ENCODE peak calls at places on chromosomes 7 and 10, in six cellular contexts. O, C, Y, P, A and H are unnamed samples.

GRCh38 chr7:518630-519428 is 817 bp downstream of the PDGFA start:
- DNase-seq in O (no peak), C (peak), Y (peak), P (peak), A (no peak), H (peak)

GRCh38 chr7:140541513-140542192 is 62.3 kb upstream of the MKRN1 start:
- DNase-seq in O (peak), C (no peak), Y (peak), P (peak), A (peak), H (peak)

GRCh38 chr7:111018960-111019835 is 71.7 kb upstream of the LRRN3 start:
- DNase-seq in O (peak), C (no peak), Y (no peak), P (no peak), A (no peak), H (peak)

GRCh38 chr7:30917216-30917893 is 5.7 kb downstream of the AQP1 start:
- DNase-seq in O (no peak), C (no peak), Y (no peak), P (no peak), A (no peak), H (no peak)

GRCh38 chr10:75038335-75038734 is 73.1 kb upstream of the SAMD8 start:
- DNase-seq in O (no peak), C (no peak), Y (peak), P (peak), A (no peak), H (no peak)

GRCh38 chr7:158646766-158647474 is 57.7 kb downstream of the NCAPG2 start:
- DNase-seq in O (no peak), C (no peak), Y (no peak), P (no peak), A (no peak), H (peak)

GRCh38 chr7:29084832-29085231 is 61.5 kb downstream of the CPVL start:
- DNase-seq in O (no peak), C (no peak), Y (no peak), P (no peak), A (no peak), H (no peak)

GRCh38 chr10:90530526-90530925 is 327.3 kb downstream of the HTR7 start:
- DNase-seq in O (no peak), C (no peak), Y (no peak), P (no peak), A (no peak), H (no peak)

GRCh38 chr10:35161906-35162305 is 35.3 kb downstream of the CREM start:
- DNase-seq in O (no peak), C (no peak), Y (no peak), P (no peak), A (no peak), H (no peak)

GRCh38 chr10:24824536-24824935 is 100.8 kb upstream of the ARHGAP21 start:
- DNase-seq in O (no peak), C (peak), Y (no peak), P (no peak), A (no peak), H (no peak)

GRCh38 chr10:97087296-97087695 is 98.5 kb downstream of the SLIT1 start:
- DNase-seq in O (no peak), C (no peak), Y (no peak), P (no peak), A (no peak), H (no peak)

GRCh38 chr10:43361532-43362190 is 9.8 kb upstream of the FXYD4 start:
- DNase-seq in O (no peak), C (no peak), Y (no peak), P (no peak), A (no peak), H (no peak)
- H2AK5ac ChIP-seq in O (no peak), C (no peak), Y (no peak), P (no peak), A (no peak), H (no peak)

DNA sequence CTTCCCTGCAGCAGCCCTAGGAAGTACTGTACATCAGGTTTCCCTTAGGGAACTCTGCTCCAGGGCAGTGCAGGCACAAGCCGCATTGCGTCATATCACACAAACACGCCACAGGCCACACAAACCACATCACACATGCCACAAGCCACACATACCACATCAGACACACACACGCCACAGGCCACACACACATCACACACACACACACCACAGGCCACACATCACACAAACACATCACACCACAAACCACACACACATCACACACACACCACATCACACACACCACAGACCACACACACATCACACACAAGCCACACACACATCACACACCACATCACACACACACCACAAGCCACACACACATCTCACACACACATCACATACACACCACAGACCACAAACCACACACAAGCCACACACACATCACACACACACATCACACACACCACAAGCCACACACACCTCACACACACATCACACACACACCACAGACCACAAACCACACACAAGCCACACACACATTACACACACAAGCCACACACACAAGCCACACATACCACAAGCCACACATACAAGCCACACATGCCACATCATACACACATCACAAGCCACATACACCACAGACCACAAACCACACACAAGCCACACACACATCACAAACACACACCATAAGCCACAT is 53.5 kb downstream of the TMEM209 start:
- DNase-seq in O (no peak), C (peak), Y (peak), P (peak), A (no peak), H (no peak)
- H3K14ac ChIP-seq in O (no peak), C (no peak), Y (peak), P (peak), A (no peak), H (no peak)

GRCh38 chr10:63799511-63799910 is 278.3 kb downstream of the REEP3 start:
- DNase-seq in O (no peak), C (no peak), Y (no peak), P (no peak), A (no peak), H (no peak)

GRCh38 chr10:63801139-63801538 is 279.9 kb downstream of the REEP3 start:
- DNase-seq in O (no peak), C (no peak), Y (no peak), P (no peak), A (no peak), H (no peak)

GRCh38 chr10:63795461-63795860 is 274.3 kb downstream of the REEP3 start:
- DNase-seq in O (no peak), C (no peak), Y (no peak), P (no peak), A (no peak), H (no peak)

DNA sequence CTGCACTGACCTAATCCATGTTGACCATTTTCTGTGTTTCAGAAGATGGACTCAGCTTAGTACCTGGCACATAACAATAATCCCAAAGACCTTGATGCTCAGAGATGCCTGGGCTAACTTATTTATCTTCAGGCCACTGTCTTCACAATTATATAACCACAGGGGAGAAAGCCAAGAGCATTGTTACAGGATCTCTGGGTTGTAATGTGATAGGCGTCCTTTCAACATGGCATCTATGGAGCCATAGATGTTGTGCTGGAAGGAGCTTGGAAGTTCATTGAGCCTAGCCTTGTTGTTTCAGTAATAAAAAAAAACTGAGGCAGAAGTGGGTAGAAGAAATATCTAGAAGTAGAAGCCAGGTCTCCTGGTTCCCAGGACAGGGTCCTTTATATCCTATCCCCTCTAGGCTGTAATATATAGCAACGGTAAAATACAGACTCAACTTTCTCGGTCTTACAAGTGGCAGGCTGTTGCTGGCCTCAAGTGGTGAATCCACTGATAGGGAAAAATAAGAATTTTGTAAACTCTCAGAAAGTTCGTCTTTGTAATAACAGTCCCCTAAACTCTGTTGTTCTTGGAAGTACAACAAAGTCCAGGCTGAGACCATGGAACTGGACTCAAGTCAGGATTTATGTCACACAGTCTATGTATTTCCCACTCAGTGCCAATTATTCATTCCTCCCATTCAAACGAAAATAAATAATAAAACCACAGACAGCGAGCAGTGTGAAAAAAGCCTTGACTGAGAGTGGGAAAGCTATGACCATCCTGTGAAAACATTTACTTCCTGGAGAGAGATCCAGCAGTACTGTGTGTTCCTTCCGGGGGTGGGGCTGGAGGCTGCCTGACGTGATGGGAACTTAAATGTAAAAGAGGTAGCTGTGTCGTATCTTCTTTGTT is 277.6 kb downstream of the REEP3 start:
- DNase-seq in O (no peak), C (no peak), Y (peak), P (peak), A (no peak), H (no peak)
- H3K4ac ChIP-seq in O (no peak), C (no peak), Y (no peak), P (no peak), A (no peak), H (no peak)

DNA sequence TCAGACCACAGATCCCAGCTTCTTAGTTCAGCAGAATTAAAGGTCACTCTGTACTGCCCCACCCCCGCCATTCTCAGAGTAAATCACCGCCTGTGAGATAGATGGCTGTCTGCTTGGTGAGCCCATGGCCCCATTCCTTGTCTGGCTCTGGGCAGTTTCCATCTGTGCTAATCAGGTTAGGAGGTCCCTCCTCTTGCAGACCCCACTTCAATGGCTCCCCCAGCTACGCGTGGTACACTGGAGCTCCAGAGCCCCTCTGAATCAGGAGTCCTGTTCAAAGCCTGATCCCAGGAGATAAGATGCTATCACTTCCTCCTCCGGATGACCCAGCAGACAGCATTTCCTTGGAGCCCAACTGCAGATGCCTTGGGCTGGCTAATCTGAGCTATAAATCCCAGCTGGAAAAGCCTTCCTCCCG is 122.4 kb downstream of the SH3PXD2A start:
- DNase-seq in O (no peak), C (peak), Y (no peak), P (no peak), A (no peak), H (no peak)
- H2AK5ac ChIP-seq in O (no peak), C (no peak), Y (no peak), P (no peak), A (no peak), H (no peak)

GRCh38 chr7:131956864-131957263 is 400.4 kb upstream of the PODXL start:
- DNase-seq in O (no peak), C (no peak), Y (no peak), P (no peak), A (no peak), H (no peak)
- H3K14ac ChIP-seq in O (no peak), C (no peak), Y (no peak), P (no peak), A (no peak), H (no peak)

GRCh38 chr10:20287951-20288350 is 471.7 kb downstream of the PLXDC2 start:
- DNase-seq in O (no peak), C (no peak), Y (no peak), P (no peak), A (no peak), H (no peak)

DNA sequence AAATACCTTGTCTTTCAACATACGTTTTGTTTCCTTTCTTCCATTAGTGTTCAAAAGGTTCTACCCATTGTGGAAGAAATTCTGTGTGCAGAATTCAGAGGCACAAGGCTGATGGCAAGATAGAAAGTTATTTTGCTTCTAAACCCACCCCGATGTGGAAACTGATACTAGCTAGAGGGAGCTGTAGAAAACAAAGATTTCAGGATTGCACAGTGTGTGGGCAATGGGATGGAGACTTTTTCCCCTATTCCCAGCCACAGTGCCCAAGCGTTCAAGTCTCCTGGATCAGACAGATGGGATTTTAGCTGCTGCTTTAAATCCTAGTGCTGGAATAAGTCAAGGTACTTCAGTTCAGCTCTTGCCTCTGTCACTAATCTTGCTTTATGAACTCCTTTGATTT is 472.8 kb downstream of the PLXDC2 start:
- DNase-seq in O (no peak), C (no peak), Y (no peak), P (no peak), A (no peak), H (no peak)
- H3K4ac ChIP-seq in O (no peak), C (no peak), Y (no peak), P (no peak), A (no peak), H (no peak)

GRCh38 chr7:33725641-33726040 is 179.7 kb upstream of the BMPER start:
- DNase-seq in O (no peak), C (no peak), Y (no peak), P (no peak), A (no peak), H (no peak)

GRCh38 chr7:33722383-33723096 is 182.8 kb upstream of the BMPER start:
- DNase-seq in O (no peak), C (peak), Y (peak), P (peak), A (no peak), H (peak)

GRCh38 chr7:33721895-33722294 is 183.4 kb upstream of the BMPER start:
- DNase-seq in O (no peak), C (peak), Y (no peak), P (peak), A (no peak), H (no peak)

GRCh38 chr7:33725111-33725510 is 180.2 kb upstream of the BMPER start:
- DNase-seq in O (no peak), C (no peak), Y (no peak), P (no peak), A (no peak), H (no peak)

DNA sequence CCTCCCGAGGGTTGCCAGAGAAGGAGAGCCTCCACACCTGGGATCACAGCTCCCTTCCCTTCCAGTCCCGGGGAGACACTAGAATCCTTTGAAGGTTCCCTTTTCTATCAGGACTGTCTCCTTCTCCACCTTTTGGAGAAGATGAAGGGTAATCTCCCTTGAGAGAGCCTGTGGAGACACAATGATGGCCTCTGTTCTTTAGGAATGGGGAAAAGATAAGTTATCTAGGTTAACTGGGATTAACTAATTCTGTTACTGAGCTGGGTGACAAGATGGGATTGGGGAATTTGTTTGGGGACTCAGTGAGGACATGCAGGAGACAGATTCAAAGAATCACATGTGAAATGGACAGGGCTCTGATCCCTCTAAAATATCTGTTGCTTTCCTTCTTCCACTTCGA is 181.1 kb upstream of the BMPER start:
- DNase-seq in O (no peak), C (no peak), Y (no peak), P (no peak), A (no peak), H (no peak)
- H2AK5ac ChIP-seq in O (no peak), C (peak), Y (peak), P (no peak), A (no peak), H (no peak)